ENCODE peak calls at places on chromosome 12, in seven cellular contexts. T is A549, A is body of pancreas, U is heart left ventricle, P is tibial artery, Q is AG04450, K is IMR-90. W is an unnamed sample.

GRCh38 chr12:82818276-82819035 is 131.8 kb downstream of the TMTC2 start:
- DNase-seq in A (no peak), U (no peak), K (peak), P (no peak), T (no peak), Q (no peak), W (no peak)

GRCh38 chr12:14393736-14394135 is 28.3 kb downstream of the ATF7IP start:
- DNase-seq in K (peak), U (no peak), Q (no peak), A (no peak), T (no peak), P (no peak), W (no peak)

GRCh38 chr12:62586850-62587249 is 120.2 kb downstream of the MON2 start:
- DNase-seq in P (no peak), K (no peak), T (no peak), Q (no peak), A (no peak), U (no peak), W (no peak)

GRCh38 chr12:19044877-19045276 is 84.7 kb upstream of the PLEKHA5 start:
- DNase-seq in K (no peak), T (no peak), P (no peak), A (no peak), U (no peak), Q (no peak), W (no peak)

GRCh38 chr12:117470804-117471203 is 109.4 kb upstream of the NOS1 start:
- DNase-seq in A (no peak), Q (no peak), K (no peak), P (no peak), U (no peak), T (no peak), W (no peak)

GRCh38 chr12:125324861-125325260 is 259.6 kb downstream of the AACS start:
- DNase-seq in T (no peak), Q (no peak), K (no peak), U (no peak), P (no peak), A (no peak), W (no peak)

GRCh38 chr12:14960548-14961465 is 594 bp downstream of the ARHGDIB start:
- DNase-seq in P (peak), U (peak), A (peak), K (peak), T (no peak), Q (no peak), W (peak)

GRCh38 chr12:26106347-26106746 is 18.5 kb downstream of the BHLHE41 start:
- DNase-seq in A (no peak), K (no peak), U (no peak), Q (no peak), T (no peak), P (no peak), W (no peak)

GRCh38 chr12:64884164-64884542 is 59.7 kb downstream of the TBC1D30 start:
- DNase-seq in U (no peak), K (no peak), A (no peak), Q (no peak), T (no peak), P (no peak), W (no peak)

GRCh38 chr12:24846689-24847088 is 102.2 kb downstream of the BCAT1 start:
- DNase-seq in U (no peak), P (no peak), Q (no peak), K (no peak), T (no peak), A (no peak), W (no peak)

GRCh38 chr12:26318661-26319068 is 123.3 kb downstream of the SSPN start:
- DNase-seq in T (no peak), K (peak), P (peak), U (peak), A (peak), Q (peak), W (no peak)

GRCh38 chr12:1869145-1869544 is 48.8 kb downstream of the LRTM2 start:
- DNase-seq in T (no peak), K (no peak), U (no peak), A (no peak), P (no peak), Q (no peak), W (no peak)
- H3K27ac ChIP-seq in T (no peak), K (no peak), U (no peak), A (no peak), P (no peak), Q (no peak), W (no peak)

DNA sequence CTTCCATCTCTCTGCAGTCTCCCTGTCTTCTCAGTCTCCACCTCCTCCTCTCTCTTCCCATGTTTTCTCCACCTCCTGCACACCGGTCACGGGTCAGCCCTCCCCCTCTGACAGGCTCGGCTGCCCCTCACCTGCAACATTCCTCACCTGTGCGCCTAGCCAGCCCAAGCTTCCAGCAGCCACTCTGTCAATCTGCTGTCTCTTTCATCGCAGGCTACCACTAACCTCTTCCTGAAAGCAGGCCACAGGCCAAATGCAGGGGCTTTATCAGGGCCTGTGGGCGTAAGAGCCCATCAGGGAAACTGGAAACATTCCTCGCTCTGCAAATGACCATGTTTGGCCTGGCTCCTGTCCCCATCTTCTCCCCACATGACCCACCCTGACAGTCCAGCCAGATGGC is 34.5 kb downstream of the CMKLR1 start:
- DNase-seq in A (no peak), T (no peak), K (no peak), P (no peak), Q (no peak), U (peak), W (no peak)
- H3K27ac ChIP-seq in A (no peak), T (no peak), K (no peak), P (peak), Q (no peak), U (peak), W (no peak)

DNA sequence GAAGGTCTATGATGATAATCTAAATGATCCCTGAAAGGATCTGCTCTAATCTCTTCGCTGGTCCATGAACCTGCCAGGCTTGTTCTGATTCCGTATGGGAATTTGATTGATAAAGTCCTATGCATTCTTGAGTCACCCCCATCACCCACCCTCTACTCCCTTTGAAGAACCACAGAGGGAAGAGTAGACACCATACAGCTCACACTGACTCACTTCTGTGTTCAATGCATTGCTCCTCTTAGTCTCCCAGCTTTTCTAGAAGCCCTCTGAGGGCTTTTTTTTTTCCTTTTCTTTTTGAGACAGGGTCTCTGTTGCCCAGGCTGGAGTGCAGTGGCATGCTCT is 18.5 kb upstream of the GPRC5A start:
- DNase-seq in Q (no peak), A (no peak), U (no peak), T (no peak), P (no peak), K (peak), W (no peak)
- H3K27ac ChIP-seq in Q (peak), A (no peak), U (no peak), T (peak), P (no peak), K (peak), W (no peak)

GRCh38 chr12:846376-846775 is 94.0 kb downstream of the WNK1 start:
- DNase-seq in U (no peak), K (no peak), Q (no peak), P (no peak), A (no peak), T (no peak), W (no peak)
- H3K27ac ChIP-seq in U (no peak), K (no peak), Q (no peak), P (no peak), A (no peak), T (no peak), W (no peak)

DNA sequence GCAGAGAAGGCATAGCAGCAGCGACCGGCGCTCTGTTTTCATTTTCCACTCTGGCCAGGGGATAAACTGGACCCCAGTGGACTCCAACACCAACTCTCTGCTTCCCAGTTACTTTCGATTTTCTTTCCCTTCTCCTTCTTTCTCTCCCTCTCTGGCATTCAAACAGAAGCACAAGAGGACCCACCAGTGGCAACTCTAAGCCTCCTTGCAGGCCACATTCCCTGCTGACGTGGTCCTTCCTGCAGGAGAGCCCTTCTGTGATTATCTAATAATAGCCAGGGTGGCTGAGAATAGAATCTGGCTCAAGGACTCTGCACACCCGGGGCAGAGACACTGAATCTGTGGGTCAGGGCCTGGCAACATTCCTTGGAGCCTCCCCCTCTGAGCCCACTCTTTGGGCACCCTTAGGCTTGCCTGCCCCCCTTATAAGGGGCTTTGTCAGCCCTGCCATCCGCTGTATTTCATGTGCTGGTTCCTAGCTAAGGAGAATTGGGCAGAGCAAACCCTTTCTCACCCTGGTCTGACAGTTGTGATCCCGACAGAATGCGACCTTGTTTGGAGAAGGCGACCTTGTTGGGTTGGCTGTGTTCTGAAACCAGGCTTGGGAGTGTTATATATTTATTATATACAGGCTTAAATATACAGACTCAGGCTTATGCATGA is 8.2 kb upstream of the HOXC6 start:
- DNase-seq in T (no peak), A (no peak), U (peak), P (no peak), K (no peak), Q (no peak), W (no peak)
- H3K27ac ChIP-seq in T (peak), A (no peak), U (no peak), P (peak), K (no peak), Q (no peak), W (no peak)